ENCODE peak calls at places on chromosome 17, in four cellular contexts. B, U, N and D are unnamed samples.

GRCh38 chr17:80465316-80465974 is 11.0 kb downstream of the NPTX1 start:
- DNase-seq in B (no peak), U (no peak), N (no peak), D (no peak)

GRCh38 chr17:7745748-7746470 is 28.4 kb downstream of the DNAH2 start:
- DNase-seq in B (no peak), U (no peak), N (peak), D (no peak)

GRCh38 chr17:12422632-12423031 is 243.1 kb upstream of the MYOCD start:
- DNase-seq in B (no peak), U (no peak), N (no peak), D (peak)

GRCh38 chr17:48246623-48247022 is 139.1 kb downstream of the SNX11 start:
- DNase-seq in B (no peak), U (no peak), N (no peak), D (no peak)

GRCh38 chr17:72099919-72100318 is 20.9 kb upstream of the SOX9 start:
- DNase-seq in B (no peak), U (no peak), N (no peak), D (no peak)

GRCh38 chr17:49882434-49882833 is 34.6 kb upstream of the TAC4 start:
- DNase-seq in B (no peak), U (no peak), N (no peak), D (no peak)

GRCh38 chr17:69854381-69854780 is 220.6 kb upstream of the KCNJ16 start:
- DNase-seq in B (no peak), U (no peak), N (no peak), D (no peak)

GRCh38 chr17:15475620-15476354 is 8.4 kb upstream of the CDRT4 start:
- DNase-seq in B (no peak), U (no peak), N (no peak), D (no peak)

GRCh38 chr17:79671387-79671752 is 59.4 kb upstream of the ENPP7 start:
- DNase-seq in B (no peak), U (no peak), N (no peak), D (peak)

GRCh38 chr17:7184091-7184488 is 4.9 kb upstream of the ASGR1 start:
- DNase-seq in B (no peak), U (no peak), N (no peak), D (no peak)

GRCh38 chr17:32520737-32521399 is 34.1 kb downstream of the CDK5R1 start:
- DNase-seq in B (no peak), U (no peak), N (no peak), D (no peak)